ENCODE peak calls at places on chromosomes 6 and 20, in six cellular contexts. D is right lobe of liver, H is HCT116, G is IMR-90, J is heart left ventricle, F is A549. T is an unnamed sample.

GRCh38 chr6:83511901-83512681 is at the start of gene PRSS35:
- ATAC-seq in D (peak), F (peak), G (peak), H (peak), J (peak), T (peak)

GRCh38 chr6:26335631-26336323 is 29.2 kb upstream of the BTN3A2 start:
- ATAC-seq in H (no peak), D (no peak), G (no peak), F (no peak), J (no peak), T (no peak)

GRCh38 chr20:47213960-47214359 is 142.5 kb downstream of the ZMYND8 start:
- ATAC-seq in H (no peak), F (no peak), G (no peak), D (no peak), J (peak), T (no peak)

GRCh38 chr20:16707674-16708073 is 22.2 kb upstream of the SNRPB2 start:
- ATAC-seq in G (no peak), J (no peak), D (no peak), H (no peak), F (no peak), T (no peak)

GRCh38 chr20:2820084-2820895 is 4.1 kb downstream of the TMEM239 start:
- ATAC-seq in G (peak), D (no peak), J (no peak), H (no peak), F (no peak), T (no peak)

GRCh38 chr20:50680106-50680960 is 11.0 kb downstream of the RIPOR3 start:
- ATAC-seq in J (no peak), F (peak), G (peak), H (no peak), D (peak), T (peak)

GRCh38 chr6:22102671-22103070 is 194.2 kb downstream of the PRL start:
- ATAC-seq in F (no peak), H (no peak), J (no peak), G (no peak), D (no peak), T (no peak)

GRCh38 chr6:47248446-47248845 is 61.3 kb downstream of the TNFRSF21 start:
- ATAC-seq in H (no peak), F (no peak), J (no peak), D (peak), G (peak), T (no peak)

GRCh38 chr6:148657053-148657452 is 89.8 kb upstream of the UST start:
- ATAC-seq in G (peak), D (peak), F (no peak), J (no peak), H (no peak), T (peak)

GRCh38 chr6:149593443-149593842 is 27.3 kb downstream of the GINM1 start:
- ATAC-seq in F (no peak), H (no peak), D (no peak), J (no peak), G (no peak), T (no peak)

GRCh38 chr20:49381558-49382493 is 100.6 kb downstream of the KCNB1 start:
- ATAC-seq in G (peak), J (peak), H (peak), F (no peak), D (peak), T (peak)

GRCh38 chr6:56368484-56368883 is 121.1 kb upstream of the COL21A1 start:
- ATAC-seq in D (peak), F (no peak), G (no peak), J (no peak), H (no peak), T (no peak)

GRCh38 chr6:56363796-56364195 is 116.4 kb upstream of the COL21A1 start:
- ATAC-seq in D (no peak), F (no peak), H (no peak), G (no peak), J (no peak), T (no peak)

GRCh38 chr6:56366112-56366852 is 118.9 kb upstream of the COL21A1 start:
- ATAC-seq in H (no peak), F (no peak), D (no peak), J (no peak), G (no peak), T (no peak)

GRCh38 chr6:56361812-56362211 is 114.4 kb upstream of the COL21A1 start:
- ATAC-seq in G (no peak), F (no peak), J (no peak), D (peak), H (no peak), T (peak)

GRCh38 chr6:56364482-56365313 is 117.3 kb upstream of the COL21A1 start:
- ATAC-seq in D (no peak), F (no peak), G (peak), H (no peak), J (no peak), T (no peak)
- H3K27ac ChIP-seq in D (no peak), F (no peak), G (no peak), H (no peak), J (no peak), T (no peak)

GRCh38 chr6:81263531-81264168 is 488.8 kb downstream of the TENT5A start:
- ATAC-seq in D (no peak), H (no peak), J (no peak), G (no peak), F (no peak), T (no peak)

GRCh38 chr6:81262656-81263055 is 489.8 kb downstream of the TENT5A start:
- ATAC-seq in H (no peak), D (no peak), J (no peak), F (no peak), G (no peak), T (no peak)

GRCh38 chr6:81265106-81265505 is 487.4 kb downstream of the TENT5A start:
- ATAC-seq in J (no peak), H (no peak), F (no peak), D (peak), G (peak), T (peak)
- H3K4me3 ChIP-seq in J (no peak), H (no peak), F (no peak), D (no peak), G (peak), T (peak)

GRCh38 chr6:158772172-158772571 is 47.0 kb downstream of the EZR start:
- ATAC-seq in J (no peak), F (no peak), H (no peak), G (no peak), D (no peak), T (no peak)
- TF ChIP-seq POLR2A in J (no peak), F (no peak), H (no peak), G (no peak), D (no peak), T (no peak)

DNA sequence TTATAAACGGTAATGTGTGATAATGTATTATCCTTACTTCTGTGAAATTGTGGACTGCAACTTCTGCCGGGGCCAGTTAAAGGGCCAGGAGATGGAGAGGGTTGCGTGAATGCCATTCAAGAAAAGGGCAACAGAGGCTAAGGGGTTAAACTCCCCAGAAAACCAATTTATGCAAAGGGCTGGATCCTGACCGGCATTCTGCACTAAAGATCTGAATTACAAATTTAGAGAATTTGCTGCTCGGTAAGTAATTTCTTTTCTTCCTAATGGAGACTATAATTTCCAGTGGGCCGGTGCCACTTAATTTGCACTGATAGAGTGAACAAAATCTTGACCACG is 130.1 kb downstream of the BCAS1 start:
- ATAC-seq in H (no peak), G (no peak), F (no peak), D (no peak), J (no peak), T (no peak)
- H3K27ac ChIP-seq in H (no peak), G (peak), F (peak), D (peak), J (no peak), T (no peak)

GRCh38 chr20:63497946-63498935 is 642 bp downstream of the EEF1A2 start:
- ATAC-seq in H (peak), F (peak), J (peak), D (no peak), G (peak), T (peak)
- H3K4me3 ChIP-seq in H (peak), F (peak), J (peak), D (no peak), G (peak), T (peak)

GRCh38 chr6:32108094-32108627 is 977 bp downstream of the TNXB start:
- ATAC-seq in F (peak), G (peak), J (peak), D (peak), H (peak), T (peak)
- TF ChIP-seq POLR2A in F (no peak), G (no peak), J (peak), D (no peak), H (no peak), T (peak)

GRCh38 chr20:45017281-45017680 is 51.0 kb downstream of the STK4 start:
- ATAC-seq in H (no peak), G (no peak), D (no peak), F (no peak), J (no peak), T (no peak)

GRCh38 chr20:45019027-45019763 is 52.9 kb downstream of the STK4 start:
- ATAC-seq in J (no peak), G (peak), F (no peak), D (no peak), H (no peak), T (no peak)

GRCh38 chr20:45016089-45016641 is 49.9 kb downstream of the STK4 start:
- ATAC-seq in H (no peak), J (no peak), D (no peak), G (peak), F (no peak), T (no peak)

GRCh38 chr20:45019764-45020126 is 53.4 kb downstream of the STK4 start:
- ATAC-seq in D (no peak), F (no peak), J (no peak), H (no peak), G (peak), T (no peak)

DNA sequence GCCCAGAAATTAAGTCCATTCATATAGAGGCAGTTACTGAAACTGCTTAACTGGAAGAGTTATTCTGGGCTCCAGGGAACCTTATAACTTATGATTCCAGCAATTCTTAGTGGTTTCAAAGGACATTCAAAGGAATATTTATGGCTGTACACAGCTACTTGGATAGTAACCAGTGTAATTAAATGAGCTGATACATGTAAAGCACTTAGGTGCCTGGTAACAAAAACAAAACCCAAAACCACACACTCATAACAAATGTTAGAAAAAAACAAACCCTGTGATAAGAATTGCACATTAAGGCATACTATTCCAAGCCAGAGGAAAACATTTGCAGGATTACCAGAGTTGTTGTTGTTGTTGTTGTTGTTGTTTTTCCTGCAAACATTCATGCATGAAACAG is 51.5 kb downstream of the STK4 start:
- ATAC-seq in J (no peak), F (no peak), D (no peak), H (no peak), G (no peak), T (no peak)
- H3K27ac ChIP-seq in J (no peak), F (no peak), D (no peak), H (no peak), G (no peak), T (no peak)

T was measured in gastroesophageal sphincter.